ENCODE peak calls at places on chromosomes 6 and 20, in six cellular contexts. C is psoas muscle, M is coronary artery, Z is dorsolateral prefrontal cortex, E is tibial artery, X is brain microvascular endothelial cell. T is an unnamed sample.

GRCh38 chr20:15638781-15639180 is 934.5 kb downstream of the KIF16B start:
- DNase-seq in X (no peak), E (no peak), C (no peak), Z (no peak), M (no peak), T (no peak)

GRCh38 chr6:24927985-24928735 is 7.6 kb downstream of the RIPOR2 start:
- DNase-seq in X (peak), C (no peak), M (no peak), E (no peak), Z (no peak), T (no peak)

GRCh38 chr6:12578751-12579150 is 137.8 kb upstream of the PHACTR1 start:
- DNase-seq in X (no peak), M (no peak), Z (no peak), C (no peak), E (no peak), T (no peak)

GRCh38 chr6:84220809-84221409 is 6.5 kb downstream of the CEP162 start:
- DNase-seq in E (no peak), X (no peak), C (no peak), Z (no peak), M (no peak), T (no peak)

GRCh38 chr6:150685860-150686259 is 86.2 kb downstream of the PLEKHG1 start:
- DNase-seq in Z (no peak), C (no peak), X (no peak), M (no peak), E (no peak), T (no peak)

GRCh38 chr6:53630533-53631269 is 34.9 kb downstream of the KLHL31 start:
- DNase-seq in C (no peak), E (no peak), X (no peak), Z (no peak), M (no peak), T (peak)

GRCh38 chr6:32393660-32394420 is 13.1 kb downstream of the BTNL2 start:
- DNase-seq in C (no peak), M (no peak), Z (no peak), X (peak), E (no peak), T (peak)

GRCh38 chr6:114084327-114084890 is 113.5 kb upstream of the HDAC2 start:
- DNase-seq in M (no peak), C (no peak), E (no peak), Z (no peak), X (no peak), T (no peak)

GRCh38 chr20:13458860-13459451 is 179.8 kb downstream of the TASP1 start:
- DNase-seq in Z (no peak), C (no peak), M (no peak), E (no peak), X (peak), T (peak)

GRCh38 chr6:32153835-32154513 is at the start of gene PPT2:
- DNase-seq in E (peak), M (peak), Z (peak), C (peak), X (peak), T (peak)

GRCh38 chr20:40019510-40019909 is 669.5 kb downstream of the MAFB start:
- DNase-seq in M (no peak), X (no peak), Z (no peak), C (no peak), E (no peak), T (no peak)

GRCh38 chr6:169965657-169966311 is 214.4 kb downstream of the ERMARD start:
- DNase-seq in E (peak), M (no peak), Z (peak), X (no peak), C (no peak), T (no peak)

GRCh38 chr20:35743693-35744491 is 1.8 kb upstream of the RBM39 start:
- DNase-seq in C (no peak), Z (no peak), E (no peak), M (no peak), X (no peak), T (no peak)

GRCh38 chr6:26607434-26608230 is 10.9 kb downstream of the ABT1 start:
- DNase-seq in Z (peak), C (no peak), X (peak), E (no peak), M (no peak), T (peak)

GRCh38 chr20:54662064-54662463 is 186.7 kb downstream of the DOK5 start:
- DNase-seq in E (no peak), M (no peak), X (no peak), C (no peak), Z (no peak), T (no peak)

GRCh38 chr6:2663123-2663522 is 87.6 kb downstream of the MYLK4 start:
- DNase-seq in Z (no peak), X (no peak), M (no peak), C (no peak), E (no peak), T (no peak)

GRCh38 chr6:165658395-165659058 is 4.5 kb downstream of the PDE10A start:
- DNase-seq in E (no peak), X (peak), M (no peak), Z (no peak), C (no peak), T (no peak)

GRCh38 chr20:17676378-17676759 is 5.7 kb downstream of the RRBP1 start:
- DNase-seq in E (peak), Z (no peak), M (peak), X (no peak), C (no peak), T (no peak)

GRCh38 chr20:36063916-36064660 is 90.5 kb upstream of the EPB41L1 start:
- DNase-seq in Z (no peak), C (no peak), M (no peak), X (no peak), E (no peak), T (no peak)

DNA sequence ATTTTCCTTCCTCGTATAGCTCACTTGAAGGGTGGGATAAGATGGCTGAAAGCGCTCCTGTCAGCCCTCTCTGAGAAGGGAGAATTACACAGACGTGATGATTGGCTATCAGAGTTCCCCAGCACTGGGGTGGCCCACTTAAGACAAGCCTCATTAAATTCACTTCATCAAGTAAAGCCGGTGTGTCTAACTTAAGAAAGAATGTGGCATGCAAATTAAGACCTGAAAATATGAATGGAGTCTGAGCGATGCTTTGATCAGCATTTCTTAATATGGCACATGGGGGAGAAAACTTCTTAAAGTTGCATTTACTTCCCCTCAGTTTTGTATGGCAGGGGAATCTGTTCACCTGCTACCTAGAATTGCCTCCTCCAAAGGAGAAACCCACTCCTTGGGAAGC is 369.3 kb downstream of the FARS2 start:
- DNase-seq in Z (no peak), M (no peak), E (no peak), X (no peak), C (no peak), T (no peak)
- TF ChIP-seq CTCF in Z (no peak), M (no peak), E (no peak), X (no peak), C (no peak), T (no peak)

DNA sequence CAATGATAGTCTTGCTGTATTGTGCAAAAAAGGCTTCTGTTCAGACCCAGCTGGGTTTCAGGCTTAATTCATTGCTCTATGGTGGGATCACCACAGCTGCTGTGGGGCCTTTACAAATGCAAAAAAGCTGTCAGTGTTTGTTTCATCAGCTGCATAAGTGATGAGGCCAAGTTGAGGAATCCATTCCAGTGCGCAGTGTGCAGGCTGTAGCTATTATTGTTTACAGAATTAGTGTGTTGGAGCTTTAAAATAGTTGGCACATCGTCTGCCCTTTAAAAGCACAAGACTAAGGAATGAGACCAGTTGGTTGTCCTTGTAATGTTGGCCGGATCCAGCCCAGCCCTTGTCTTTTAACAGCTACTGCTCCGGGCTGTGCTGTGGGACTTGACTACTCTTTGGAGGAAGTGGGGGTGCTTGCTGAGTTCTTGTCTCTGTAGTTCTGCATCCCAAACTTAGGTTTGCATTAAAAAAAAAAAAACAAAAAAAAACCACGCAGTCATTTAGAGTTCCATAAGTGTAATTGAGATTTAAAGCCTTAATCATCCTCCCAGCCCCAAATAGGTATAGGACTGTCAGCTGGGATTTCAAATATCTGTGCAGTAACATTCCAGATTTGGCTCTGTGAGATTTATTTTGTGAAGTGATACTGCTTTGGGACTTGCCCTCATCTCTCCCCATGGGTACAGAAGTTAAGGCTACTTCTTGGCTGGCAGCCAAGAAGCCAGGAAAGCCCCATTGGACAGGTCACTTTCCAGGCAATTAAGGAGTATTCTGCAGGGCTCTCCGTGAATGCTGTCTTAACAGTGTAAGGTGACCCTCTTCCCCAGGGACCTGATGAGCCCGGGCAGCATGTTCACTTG is 19.3 kb downstream of the JARID2 start:
- DNase-seq in E (no peak), X (no peak), Z (peak), C (no peak), M (no peak), T (peak)
- H3K4me3 ChIP-seq in E (no peak), X (no peak), Z (peak), C (peak), M (peak), T (no peak)

GRCh38 chr6:167668019-167668753 is 158.5 kb upstream of the AFDN start:
- DNase-seq in E (no peak), Z (no peak), M (no peak), C (no peak), X (no peak), T (peak)

GRCh38 chr6:167670938-167671338 is 155.8 kb upstream of the AFDN start:
- DNase-seq in X (no peak), M (no peak), C (no peak), E (no peak), Z (no peak), T (no peak)

GRCh38 chr6:167669553-167669849 is 157.2 kb upstream of the AFDN start:
- DNase-seq in Z (no peak), M (no peak), C (no peak), X (no peak), E (no peak), T (no peak)

GRCh38 chr6:167668754-167669552 is 157.8 kb upstream of the AFDN start:
- DNase-seq in Z (no peak), X (no peak), E (no peak), M (no peak), C (no peak), T (no peak)

DNA sequence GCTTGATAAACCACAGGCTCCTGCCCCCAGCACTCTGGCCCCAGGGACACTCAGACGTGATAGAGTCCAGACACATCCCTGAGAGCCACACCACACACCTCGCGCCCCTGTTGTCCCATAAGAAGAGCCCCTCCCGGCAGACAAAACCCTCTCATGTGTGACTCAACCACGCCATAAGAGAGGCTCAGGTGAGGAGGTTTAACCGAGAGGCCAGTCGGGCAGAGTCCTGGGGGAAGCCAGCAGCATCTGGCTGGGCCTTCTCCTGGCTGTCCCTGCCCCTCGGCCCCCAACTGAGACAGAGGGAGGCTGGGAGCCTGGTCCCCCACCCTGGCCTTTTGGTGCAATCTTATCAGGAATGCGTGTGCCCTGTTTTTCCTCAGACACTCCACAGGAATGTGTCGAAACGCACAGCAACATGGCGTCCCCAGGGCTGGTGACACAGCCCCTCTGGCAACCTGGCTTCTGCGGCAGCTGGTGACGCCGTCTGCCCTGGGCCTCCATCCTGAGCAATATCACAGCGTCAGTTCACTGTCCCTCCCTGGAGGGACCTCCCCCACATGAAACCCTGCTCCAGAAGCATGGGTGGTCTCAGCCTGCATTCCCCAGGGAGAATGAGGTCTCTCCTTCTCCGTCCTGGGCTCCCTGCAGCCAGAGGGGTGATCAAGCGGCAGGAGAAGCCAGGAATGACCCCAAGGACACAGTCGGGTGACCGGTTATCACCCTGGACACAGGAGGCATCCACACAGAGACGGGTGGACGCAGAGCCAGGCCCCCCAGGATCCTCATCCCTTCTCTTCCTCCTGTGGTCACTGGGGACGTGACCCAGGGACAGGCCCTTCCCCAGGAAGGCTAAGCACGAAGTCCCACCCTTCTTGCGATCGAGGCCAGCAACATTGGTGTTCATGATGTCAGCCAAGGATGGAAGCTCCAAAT is 156.6 kb upstream of the AFDN start:
- DNase-seq in Z (no peak), C (no peak), M (no peak), X (no peak), E (no peak), T (no peak)
- H3K27ac ChIP-seq in Z (no peak), C (no peak), M (no peak), X (no peak), E (no peak), T (no peak)

GRCh38 chr6:23656257-23656731 is 469.7 kb upstream of the NRSN1 start:
- DNase-seq in M (no peak), Z (no peak), E (no peak), X (no peak), C (no peak), T (no peak)

GRCh38 chr6:23655502-23655901 is 470.5 kb upstream of the NRSN1 start:
- DNase-seq in M (no peak), Z (no peak), C (no peak), X (no peak), E (no peak), T (no peak)

GRCh38 chr6:23661549-23661948 is 464.5 kb upstream of the NRSN1 start:
- DNase-seq in M (no peak), Z (no peak), C (no peak), X (no peak), E (no peak), T (no peak)

GRCh38 chr6:23656826-23657225 is 469.2 kb upstream of the NRSN1 start:
- DNase-seq in M (no peak), C (no peak), X (no peak), E (no peak), Z (no peak), T (no peak)

DNA sequence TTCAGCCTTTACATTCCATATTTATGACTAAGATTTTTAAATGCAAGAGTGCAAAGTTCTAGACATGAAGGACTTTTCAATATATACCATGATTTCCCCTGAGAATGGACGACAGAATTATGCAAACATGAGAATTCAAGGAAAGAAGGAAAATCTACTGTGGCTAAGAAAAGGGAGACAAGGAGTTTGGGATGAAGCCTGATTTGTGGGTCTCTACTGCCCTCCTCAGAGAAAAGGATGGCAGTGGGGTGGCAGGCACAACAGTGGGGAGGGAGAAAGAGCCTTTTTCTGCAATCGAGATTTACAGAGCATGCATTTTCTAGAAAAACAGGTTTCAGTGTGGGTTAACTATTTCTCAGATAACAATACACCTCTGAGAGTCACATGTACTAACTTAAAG is 466.9 kb upstream of the NRSN1 start:
- DNase-seq in E (no peak), Z (no peak), C (no peak), M (no peak), X (peak), T (no peak)
- TF ChIP-seq CTCF in E (no peak), Z (peak), C (peak), M (no peak), X (peak), T (peak)

GRCh38 chr20:49984426-49985153 is 1.8 kb downstream of the SNAI1 start:
- DNase-seq in Z (no peak), M (no peak), C (no peak), X (no peak), E (no peak), T (no peak)

GRCh38 chr20:49986049-49986448 is 3.3 kb downstream of the SNAI1 start:
- DNase-seq in X (no peak), C (no peak), Z (no peak), E (no peak), M (no peak), T (no peak)

GRCh38 chr20:49983848-49984408 is 1.1 kb downstream of the SNAI1 start:
- DNase-seq in E (peak), C (peak), M (no peak), X (no peak), Z (no peak), T (no peak)

GRCh38 chr20:49985617-49986016 is 2.8 kb downstream of the SNAI1 start:
- DNase-seq in C (no peak), M (no peak), X (no peak), E (no peak), Z (no peak), T (no peak)

GRCh38 chr20:49985157-49985556 is 2.4 kb downstream of the SNAI1 start:
- DNase-seq in M (no peak), Z (no peak), X (no peak), C (no peak), E (no peak), T (no peak)
- H3K4me3 ChIP-seq in M (peak), Z (peak), X (peak), C (peak), E (peak), T (peak)